ENCODE peak calls at places on chromosomes 13 and 19, in five cellular contexts. One of them, this sample, is unnamed.

GRCh38 chr19:34165295-34165738 is 7.0 kb upstream of the LSM14A start:
- DNase-seq in CD8-positive, alpha-beta memory T cell: no peak
- DNase-seq in gastrocnemius medialis: no peak
- DNase-seq in left ventricle myocardium inferior: no peak
- DNase-seq in CD4-positive, CD25-positive, alpha-beta regulatory T cell: no peak
- DNase-seq in this sample: no peak

GRCh38 chr13:21071894-21072293 is 10.5 kb upstream of the LATS2 start:
- DNase-seq in gastrocnemius medialis: no peak
- DNase-seq in left ventricle myocardium inferior: no peak
- DNase-seq in CD8-positive, alpha-beta memory T cell: no peak
- DNase-seq in CD4-positive, CD25-positive, alpha-beta regulatory T cell: no peak
- DNase-seq in this sample: no peak

GRCh38 chr13:99948907-99949656 is 22.5 kb downstream of the ZIC5 start:
- DNase-seq in left ventricle myocardium inferior: no peak
- DNase-seq in CD4-positive, CD25-positive, alpha-beta regulatory T cell: no peak
- DNase-seq in gastrocnemius medialis: no peak
- DNase-seq in CD8-positive, alpha-beta memory T cell: no peak
- DNase-seq in this sample: no peak

GRCh38 chr13:20940083-20940482 is 37.5 kb upstream of the XPO4 start:
- DNase-seq in CD8-positive, alpha-beta memory T cell: no peak
- DNase-seq in left ventricle myocardium inferior: no peak
- DNase-seq in gastrocnemius medialis: no peak
- DNase-seq in CD4-positive, CD25-positive, alpha-beta regulatory T cell: no peak
- DNase-seq in this sample: no peak

GRCh38 chr19:33512580-33513137 is 8.9 kb downstream of the PEPD start:
- DNase-seq in left ventricle myocardium inferior: no peak
- DNase-seq in gastrocnemius medialis: no peak
- DNase-seq in CD4-positive, CD25-positive, alpha-beta regulatory T cell: no peak
- DNase-seq in CD8-positive, alpha-beta memory T cell: no peak
- DNase-seq in this sample: no peak

GRCh38 chr13:32840840-32841713 is 175.1 kb upstream of the KL start:
- DNase-seq in left ventricle myocardium inferior: peak; percentile 57
- DNase-seq in gastrocnemius medialis: no peak
- DNase-seq in CD4-positive, CD25-positive, alpha-beta regulatory T cell: no peak
- DNase-seq in CD8-positive, alpha-beta memory T cell: no peak
- DNase-seq in this sample: no peak

GRCh38 chr19:50555447-50556235 is 12.6 kb downstream of the LRRC4B start:
- DNase-seq in CD4-positive, CD25-positive, alpha-beta regulatory T cell: no peak
- DNase-seq in left ventricle myocardium inferior: peak; percentile 28
- DNase-seq in CD8-positive, alpha-beta memory T cell: no peak
- DNase-seq in gastrocnemius medialis: no peak
- DNase-seq in this sample: no peak

GRCh38 chr13:49587311-49587847 is 2.0 kb upstream of the RCBTB1 start:
- DNase-seq in CD4-positive, CD25-positive, alpha-beta regulatory T cell: no peak
- DNase-seq in gastrocnemius medialis: no peak
- DNase-seq in left ventricle myocardium inferior: no peak
- DNase-seq in CD8-positive, alpha-beta memory T cell: no peak
- DNase-seq in this sample: no peak

GRCh38 chr19:1866693-1867358 is 3.4 kb upstream of the KLF16 start:
- DNase-seq in CD4-positive, CD25-positive, alpha-beta regulatory T cell: no peak
- DNase-seq in left ventricle myocardium inferior: no peak
- DNase-seq in CD8-positive, alpha-beta memory T cell: no peak
- DNase-seq in gastrocnemius medialis: no peak
- DNase-seq in this sample: no peak

GRCh38 chr19:49333426-49334288 is 1.5 kb upstream of the CD37 start:
- DNase-seq in CD8-positive, alpha-beta memory T cell: peak; percentile 71
- DNase-seq in CD4-positive, CD25-positive, alpha-beta regulatory T cell: peak; percentile 51
- DNase-seq in left ventricle myocardium inferior: no peak
- DNase-seq in gastrocnemius medialis: no peak
- DNase-seq in this sample: no peak

GRCh38 chr13:73355134-73355533 is 296.3 kb downstream of the KLF5 start:
- DNase-seq in CD8-positive, alpha-beta memory T cell: no peak
- DNase-seq in left ventricle myocardium inferior: no peak
- DNase-seq in gastrocnemius medialis: no peak
- DNase-seq in CD4-positive, CD25-positive, alpha-beta regulatory T cell: no peak
- DNase-seq in this sample: no peak

GRCh38 chr13:92303428-92303827 is 905.0 kb downstream of the GPC5 start:
- DNase-seq in CD4-positive, CD25-positive, alpha-beta regulatory T cell: no peak
- DNase-seq in left ventricle myocardium inferior: no peak
- DNase-seq in CD8-positive, alpha-beta memory T cell: no peak
- DNase-seq in gastrocnemius medialis: no peak
- DNase-seq in this sample: no peak

GRCh38 chr19:13005253-13005652 is 10.0 kb downstream of the NFIX start:
- DNase-seq in CD4-positive, CD25-positive, alpha-beta regulatory T cell: no peak
- DNase-seq in gastrocnemius medialis: no peak
- DNase-seq in CD8-positive, alpha-beta memory T cell: no peak
- DNase-seq in left ventricle myocardium inferior: no peak
- DNase-seq in this sample: no peak

GRCh38 chr19:10138879-10139795 is 19.4 kb upstream of the EIF3G start:
- DNase-seq in gastrocnemius medialis: no peak
- DNase-seq in left ventricle myocardium inferior: no peak
- DNase-seq in CD8-positive, alpha-beta memory T cell: no peak
- DNase-seq in CD4-positive, CD25-positive, alpha-beta regulatory T cell: no peak
- DNase-seq in this sample: no peak

GRCh38 chr13:112674412-112675383 is 15.1 kb upstream of the ATP11A start:
- DNase-seq in gastrocnemius medialis: no peak
- DNase-seq in CD8-positive, alpha-beta memory T cell: no peak
- DNase-seq in CD4-positive, CD25-positive, alpha-beta regulatory T cell: no peak
- DNase-seq in left ventricle myocardium inferior: no peak
- DNase-seq in this sample: no peak

GRCh38 chr13:27770809-27771208 is 21.5 kb upstream of the GSX1 start:
- DNase-seq in left ventricle myocardium inferior: no peak
- DNase-seq in CD8-positive, alpha-beta memory T cell: no peak
- DNase-seq in CD4-positive, CD25-positive, alpha-beta regulatory T cell: no peak
- DNase-seq in gastrocnemius medialis: no peak
- DNase-seq in this sample: no peak

GRCh38 chr13:25971499-25972145 is 80.2 kb downstream of the SHISA2 start:
- DNase-seq in left ventricle myocardium inferior: no peak
- DNase-seq in CD8-positive, alpha-beta memory T cell: peak; percentile 42
- DNase-seq in CD4-positive, CD25-positive, alpha-beta regulatory T cell: no peak
- DNase-seq in gastrocnemius medialis: no peak
- DNase-seq in this sample: no peak

DNA sequence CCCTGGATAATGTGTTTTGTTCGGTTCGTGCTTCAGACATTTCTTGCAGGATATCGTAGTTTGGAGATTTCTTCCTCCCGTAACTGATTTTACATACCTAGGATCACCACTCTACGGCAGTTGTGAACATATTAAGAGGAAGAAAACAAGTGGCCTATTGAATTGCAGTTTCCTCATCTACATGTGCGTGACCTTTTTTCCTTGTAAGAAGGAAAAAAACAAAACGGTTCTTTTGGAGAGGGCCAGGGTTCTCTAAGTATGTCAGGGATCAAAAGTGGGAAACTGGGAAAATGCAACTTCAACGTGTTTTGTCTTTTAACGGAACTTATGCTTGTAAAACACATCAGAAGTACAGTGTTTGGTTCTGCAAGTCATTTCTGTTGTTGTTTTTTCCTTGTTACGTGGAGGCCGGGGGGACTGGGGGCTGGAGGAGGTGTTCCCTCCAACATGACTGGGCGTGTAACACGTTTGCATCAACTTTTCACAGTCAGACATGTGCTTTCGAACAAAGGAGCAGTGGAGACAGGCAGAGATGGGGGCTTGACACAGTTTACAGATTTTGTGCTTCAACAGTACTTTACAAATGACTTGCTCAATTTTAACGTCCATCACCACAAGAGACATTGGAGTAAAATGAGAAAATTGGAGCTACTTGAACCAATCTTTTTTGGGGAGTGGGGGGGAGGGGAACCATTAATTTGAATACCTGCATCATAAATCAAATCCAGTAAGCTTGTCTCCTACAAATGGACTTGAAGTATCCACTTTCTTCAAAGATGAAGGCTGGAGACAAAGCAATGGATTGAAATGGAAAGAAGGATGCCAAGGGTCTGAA is 3.8 kb downstream of the ZC3H4 start:
- DNase-seq in CD8-positive, alpha-beta memory T cell: peak; percentile 33
- DNase-seq in left ventricle myocardium inferior: no peak
- DNase-seq in CD4-positive, CD25-positive, alpha-beta regulatory T cell: peak; percentile 22
- DNase-seq in gastrocnemius medialis: no peak
- DNase-seq in this sample: no peak
- H3K4me1 ChIP-seq in CD8-positive, alpha-beta memory T cell: peaks cover 57% of the 10 kb centered on the region
- H3K4me1 ChIP-seq in left ventricle myocardium inferior: peaks cover 85% of the 10 kb centered on the region
- H3K4me1 ChIP-seq in CD4-positive, CD25-positive, alpha-beta regulatory T cell: peaks cover 70% of the 10 kb centered on the region
- H3K4me1 ChIP-seq in gastrocnemius medialis: peaks cover 59% of the 10 kb centered on the region
- H3K4me1 ChIP-seq in this sample: no peaks in the 10 kb centered on the region

DNA sequence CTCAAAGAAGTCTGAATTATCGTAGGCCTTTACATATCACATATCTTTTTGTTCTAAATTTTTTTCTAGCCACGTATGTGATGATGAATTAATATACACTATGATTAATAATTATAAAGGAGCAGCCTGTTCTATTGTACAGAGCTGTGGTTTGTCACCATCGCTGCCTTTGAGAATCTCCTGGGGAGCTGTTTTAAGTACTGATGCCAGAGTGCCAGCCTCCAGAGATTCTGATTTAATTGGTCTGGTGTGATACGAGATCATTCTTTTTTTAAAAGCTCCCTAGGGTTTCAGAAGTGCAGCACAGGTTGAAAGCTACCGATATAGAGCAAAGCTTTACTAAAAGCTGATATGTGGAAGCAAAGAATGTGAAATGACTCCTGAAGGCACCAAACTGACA is 314.6 kb downstream of the ITGBL1 start:
- DNase-seq in CD8-positive, alpha-beta memory T cell: no peak
- DNase-seq in CD4-positive, CD25-positive, alpha-beta regulatory T cell: no peak
- DNase-seq in gastrocnemius medialis: no peak
- DNase-seq in left ventricle myocardium inferior: no peak
- DNase-seq in this sample: no peak
- H3K27me3 ChIP-seq in CD8-positive, alpha-beta memory T cell: no peaks in the 10 kb centered on the region
- H3K27me3 ChIP-seq in CD4-positive, CD25-positive, alpha-beta regulatory T cell: no peaks in the 10 kb centered on the region
- H3K27me3 ChIP-seq in gastrocnemius medialis: no peaks in the 10 kb centered on the region
- H3K27me3 ChIP-seq in left ventricle myocardium inferior: no peaks in the 10 kb centered on the region
- H3K27me3 ChIP-seq in this sample: no peaks in the 10 kb centered on the region

GRCh38 chr13:111160648-111161047 is 45.5 kb downstream of the ARHGEF7 start:
- DNase-seq in left ventricle myocardium inferior: no peak
- DNase-seq in gastrocnemius medialis: no peak
- DNase-seq in CD8-positive, alpha-beta memory T cell: no peak
- DNase-seq in CD4-positive, CD25-positive, alpha-beta regulatory T cell: no peak
- DNase-seq in this sample: no peak

GRCh38 chr13:111165189-111165588 is 50.1 kb downstream of the ARHGEF7 start:
- DNase-seq in gastrocnemius medialis: peak; percentile 92
- DNase-seq in CD8-positive, alpha-beta memory T cell: no peak
- DNase-seq in CD4-positive, CD25-positive, alpha-beta regulatory T cell: no peak
- DNase-seq in left ventricle myocardium inferior: no peak
- DNase-seq in this sample: no peak

GRCh38 chr13:111158136-111158805 is 43.2 kb downstream of the ARHGEF7 start:
- DNase-seq in left ventricle myocardium inferior: no peak
- DNase-seq in CD8-positive, alpha-beta memory T cell: no peak
- DNase-seq in CD4-positive, CD25-positive, alpha-beta regulatory T cell: no peak
- DNase-seq in gastrocnemius medialis: no peak
- DNase-seq in this sample: no peak

GRCh38 chr13:111159362-111160320 is 44.5 kb downstream of the ARHGEF7 start:
- DNase-seq in left ventricle myocardium inferior: no peak
- DNase-seq in CD4-positive, CD25-positive, alpha-beta regulatory T cell: no peak
- DNase-seq in CD8-positive, alpha-beta memory T cell: no peak
- DNase-seq in gastrocnemius medialis: no peak
- DNase-seq in this sample: no peak

GRCh38 chr13:111161601-111162600 is 46.8 kb downstream of the ARHGEF7 start:
- DNase-seq in gastrocnemius medialis: no peak
- DNase-seq in CD4-positive, CD25-positive, alpha-beta regulatory T cell: no peak
- DNase-seq in left ventricle myocardium inferior: no peak
- DNase-seq in CD8-positive, alpha-beta memory T cell: no peak
- DNase-seq in this sample: no peak
- H3K4me1 ChIP-seq in gastrocnemius medialis: peaks cover 80% of the 10 kb centered on the region
- H3K4me1 ChIP-seq in CD4-positive, CD25-positive, alpha-beta regulatory T cell: peaks cover 5% of the 10 kb centered on the region
- H3K4me1 ChIP-seq in left ventricle myocardium inferior: peaks cover 64% of the 10 kb centered on the region
- H3K4me1 ChIP-seq in CD8-positive, alpha-beta memory T cell: peaks cover 20% of the 10 kb centered on the region
- H3K4me1 ChIP-seq in this sample: peaks cover 27% of the 10 kb centered on the region

GRCh38 chr19:40508739-40509260 is 42.0 kb downstream of the SPTBN4 start:
- DNase-seq in CD8-positive, alpha-beta memory T cell: no peak
- DNase-seq in CD4-positive, CD25-positive, alpha-beta regulatory T cell: no peak
- DNase-seq in gastrocnemius medialis: no peak
- DNase-seq in left ventricle myocardium inferior: no peak
- DNase-seq in this sample: no peak
- H3K27me3 ChIP-seq in CD8-positive, alpha-beta memory T cell: peaks cover 5% of the 10 kb centered on the region
- H3K27me3 ChIP-seq in CD4-positive, CD25-positive, alpha-beta regulatory T cell: peaks cover 10% of the 10 kb centered on the region
- H3K27me3 ChIP-seq in gastrocnemius medialis: peaks cover 5% of the 10 kb centered on the region
- H3K27me3 ChIP-seq in left ventricle myocardium inferior: peaks cover 33% of the 10 kb centered on the region
- H3K27me3 ChIP-seq in this sample: no peaks in the 10 kb centered on the region

GRCh38 chr13:30338331-30338851 is 31.0 kb upstream of the KATNAL1 start:
- DNase-seq in CD8-positive, alpha-beta memory T cell: no peak
- DNase-seq in left ventricle myocardium inferior: no peak
- DNase-seq in CD4-positive, CD25-positive, alpha-beta regulatory T cell: no peak
- DNase-seq in gastrocnemius medialis: no peak
- DNase-seq in this sample: no peak

GRCh38 chr13:30341815-30342570 is 34.6 kb upstream of the KATNAL1 start:
- DNase-seq in left ventricle myocardium inferior: peak; percentile 89
- DNase-seq in CD4-positive, CD25-positive, alpha-beta regulatory T cell: no peak
- DNase-seq in CD8-positive, alpha-beta memory T cell: no peak
- DNase-seq in gastrocnemius medialis: peak; percentile 51
- DNase-seq in this sample: peak; percentile 84

GRCh38 chr13:30338952-30339351 is 31.6 kb upstream of the KATNAL1 start:
- DNase-seq in left ventricle myocardium inferior: no peak
- DNase-seq in CD8-positive, alpha-beta memory T cell: no peak
- DNase-seq in gastrocnemius medialis: no peak
- DNase-seq in CD4-positive, CD25-positive, alpha-beta regulatory T cell: no peak
- DNase-seq in this sample: no peak

GRCh38 chr13:30340367-30341184 is 33.2 kb upstream of the KATNAL1 start:
- DNase-seq in CD8-positive, alpha-beta memory T cell: no peak
- DNase-seq in left ventricle myocardium inferior: peak; percentile 67
- DNase-seq in CD4-positive, CD25-positive, alpha-beta regulatory T cell: no peak
- DNase-seq in gastrocnemius medialis: peak; percentile 73
- DNase-seq in this sample: peak; percentile 90

DNA sequence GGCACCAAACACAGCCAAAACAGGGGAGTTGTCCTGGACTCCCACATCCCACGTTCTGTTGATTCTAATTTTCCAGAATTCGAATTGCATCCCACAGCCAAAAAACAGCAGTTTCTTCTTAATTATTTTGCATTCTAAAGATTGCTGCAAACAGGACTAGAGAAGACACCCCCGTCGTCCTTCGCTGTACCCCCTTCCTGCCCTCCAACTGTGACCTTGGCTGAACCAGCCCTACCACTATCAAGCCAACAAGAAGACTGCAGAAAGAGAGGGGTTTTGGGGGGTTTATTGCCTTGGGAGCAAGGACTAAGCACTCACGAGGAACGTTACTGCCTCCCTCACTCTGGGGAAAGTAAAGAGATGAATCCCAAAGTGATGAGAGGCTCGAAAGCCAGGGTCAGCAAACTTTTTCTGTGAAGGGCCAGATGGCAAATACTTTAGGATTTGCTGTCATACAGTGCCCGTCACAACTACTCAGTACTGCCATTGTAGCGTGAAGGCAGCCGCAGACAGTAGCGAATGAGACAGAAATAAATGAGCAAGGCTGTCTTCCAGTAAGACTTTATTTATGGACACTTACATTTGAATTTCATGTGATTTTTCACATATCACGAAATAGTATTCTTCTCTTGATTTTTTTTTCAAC is 32.5 kb upstream of the KATNAL1 start:
- DNase-seq in CD8-positive, alpha-beta memory T cell: no peak
- DNase-seq in left ventricle myocardium inferior: no peak
- DNase-seq in CD4-positive, CD25-positive, alpha-beta regulatory T cell: no peak
- DNase-seq in gastrocnemius medialis: no peak
- DNase-seq in this sample: no peak
- H3K4me1 ChIP-seq in CD8-positive, alpha-beta memory T cell: peaks cover 7% of the 10 kb centered on the region
- H3K4me1 ChIP-seq in left ventricle myocardium inferior: peaks cover 38% of the 10 kb centered on the region
- H3K4me1 ChIP-seq in CD4-positive, CD25-positive, alpha-beta regulatory T cell: peaks cover under 1% of the 10 kb centered on the region
- H3K4me1 ChIP-seq in gastrocnemius medialis: peaks cover 31% of the 10 kb centered on the region
- H3K4me1 ChIP-seq in this sample: peaks cover 47% of the 10 kb centered on the region

GRCh38 chr13:110533771-110534670 is 27.5 kb downstream of the RAB20 start:
- DNase-seq in CD4-positive, CD25-positive, alpha-beta regulatory T cell: no peak
- DNase-seq in left ventricle myocardium inferior: no peak
- DNase-seq in gastrocnemius medialis: no peak
- DNase-seq in CD8-positive, alpha-beta memory T cell: no peak
- DNase-seq in this sample: no peak
- H3K27me3 ChIP-seq in CD4-positive, CD25-positive, alpha-beta regulatory T cell: no peaks in the 10 kb centered on the region
- H3K27me3 ChIP-seq in left ventricle myocardium inferior: no peaks in the 10 kb centered on the region
- H3K27me3 ChIP-seq in gastrocnemius medialis: no peaks in the 10 kb centered on the region
- H3K27me3 ChIP-seq in CD8-positive, alpha-beta memory T cell: no peaks in the 10 kb centered on the region
- H3K27me3 ChIP-seq in this sample: no peaks in the 10 kb centered on the region

GRCh38 chr13:108213946-108214345 is 1.4 kb downstream of the LIG4 start:
- DNase-seq in gastrocnemius medialis: no peak
- DNase-seq in CD4-positive, CD25-positive, alpha-beta regulatory T cell: no peak
- DNase-seq in CD8-positive, alpha-beta memory T cell: no peak
- DNase-seq in left ventricle myocardium inferior: no peak
- DNase-seq in this sample: no peak
- H3K4me1 ChIP-seq in gastrocnemius medialis: peaks cover 31% of the 10 kb centered on the region
- H3K4me1 ChIP-seq in CD4-positive, CD25-positive, alpha-beta regulatory T cell: peaks cover 36% of the 10 kb centered on the region
- H3K4me1 ChIP-seq in CD8-positive, alpha-beta memory T cell: peaks cover 29% of the 10 kb centered on the region
- H3K4me1 ChIP-seq in left ventricle myocardium inferior: peaks cover 44% of the 10 kb centered on the region
- H3K4me1 ChIP-seq in this sample: peaks cover 32% of the 10 kb centered on the region